ENCODE peak calls at places on chromosome 11, in six cellular contexts. One of them, this sample, is unnamed.
A peak's percentile ranks its signal among the peaks of the same experiment; 100 is the strongest.

GRCh38 chr11:111735262-111736116 is 30.7 kb downstream of the PPP2R1B start:
- DNase-seq in Calu3: no peak
- DNase-seq in mucosa of descending colon: peak; percentile 51
- DNase-seq in fibroblast of mammary gland: peak; percentile 100
- DNase-seq in epithelial cell of proximal tubule: peak; percentile 99
- DNase-seq in NCI-H524: no peak
- DNase-seq in this sample: peak; percentile 40

GRCh38 chr11:5666396-5666780 is 18.5 kb downstream of the TRIM5 start:
- DNase-seq in NCI-H524: no peak
- DNase-seq in epithelial cell of proximal tubule: no peak
- DNase-seq in fibroblast of mammary gland: no peak
- DNase-seq in Calu3: no peak
- DNase-seq in mucosa of descending colon: no peak
- DNase-seq in this sample: no peak

GRCh38 chr11:27385245-27385644 is 22.2 kb upstream of the CCDC34 start:
- DNase-seq in Calu3: no peak
- DNase-seq in epithelial cell of proximal tubule: peak; percentile 66
- DNase-seq in fibroblast of mammary gland: peak; percentile 85
- DNase-seq in NCI-H524: peak; percentile 91
- DNase-seq in mucosa of descending colon: no peak
- DNase-seq in this sample: no peak

GRCh38 chr11:56410801-56411200 is 1.7 kb upstream of the OR5AL1 start:
- DNase-seq in Calu3: no peak
- DNase-seq in NCI-H524: no peak
- DNase-seq in epithelial cell of proximal tubule: no peak
- DNase-seq in fibroblast of mammary gland: no peak
- DNase-seq in mucosa of descending colon: no peak
- DNase-seq in this sample: no peak

GRCh38 chr11:12808519-12808918 is 134.3 kb downstream of the TEAD1 start:
- DNase-seq in epithelial cell of proximal tubule: no peak
- DNase-seq in fibroblast of mammary gland: peak; percentile 60
- DNase-seq in NCI-H524: no peak
- DNase-seq in mucosa of descending colon: no peak
- DNase-seq in Calu3: no peak
- DNase-seq in this sample: no peak

GRCh38 chr11:12418019-12418611 is 40.7 kb downstream of the PARVA start:
- DNase-seq in mucosa of descending colon: no peak
- DNase-seq in NCI-H524: no peak
- DNase-seq in Calu3: no peak
- DNase-seq in fibroblast of mammary gland: peak; percentile 77
- DNase-seq in epithelial cell of proximal tubule: no peak
- DNase-seq in this sample: no peak

GRCh38 chr11:88569342-88569741 is 231.8 kb upstream of the CTSC start:
- DNase-seq in mucosa of descending colon: no peak
- DNase-seq in epithelial cell of proximal tubule: no peak
- DNase-seq in Calu3: no peak
- DNase-seq in fibroblast of mammary gland: no peak
- DNase-seq in NCI-H524: no peak
- DNase-seq in this sample: no peak

GRCh38 chr11:57460756-57461749 is 725 bp downstream of the RTN4RL2 start:
- DNase-seq in Calu3: no peak
- DNase-seq in fibroblast of mammary gland: no peak
- DNase-seq in mucosa of descending colon: no peak
- DNase-seq in NCI-H524: peak; percentile 46
- DNase-seq in epithelial cell of proximal tubule: no peak
- DNase-seq in this sample: no peak

GRCh38 chr11:131694526-131695424 is 324.4 kb downstream of the NTM start:
- DNase-seq in mucosa of descending colon: peak; percentile 85
- DNase-seq in Calu3: peak; percentile 45
- DNase-seq in epithelial cell of proximal tubule: no peak
- DNase-seq in fibroblast of mammary gland: peak; percentile 72
- DNase-seq in NCI-H524: peak; percentile 57
- DNase-seq in this sample: peak; percentile 78

GRCh38 chr11:65653229-65654225 is 9.2 kb downstream of the RELA start:
- DNase-seq in fibroblast of mammary gland: no peak
- DNase-seq in epithelial cell of proximal tubule: no peak
- DNase-seq in mucosa of descending colon: peak; percentile 64
- DNase-seq in NCI-H524: no peak
- DNase-seq in Calu3: no peak
- DNase-seq in this sample: peak; percentile 72

GRCh38 chr11:3022982-3023381 is 30.9 kb upstream of the NAP1L4 start:
- DNase-seq in fibroblast of mammary gland: peak; percentile 86
- DNase-seq in NCI-H524: no peak
- DNase-seq in epithelial cell of proximal tubule: no peak
- DNase-seq in mucosa of descending colon: no peak
- DNase-seq in Calu3: no peak
- DNase-seq in this sample: no peak

GRCh38 chr11:120285256-120285655 is 39.8 kb upstream of the TLCD5 start:
- DNase-seq in mucosa of descending colon: no peak
- DNase-seq in Calu3: no peak
- DNase-seq in epithelial cell of proximal tubule: no peak
- DNase-seq in NCI-H524: no peak
- DNase-seq in fibroblast of mammary gland: peak; percentile 47
- DNase-seq in this sample: no peak

GRCh38 chr11:12376259-12376971 is 956 bp upstream of the PARVA start:
- DNase-seq in epithelial cell of proximal tubule: peak; percentile 16
- DNase-seq in Calu3: no peak
- DNase-seq in NCI-H524: no peak
- DNase-seq in mucosa of descending colon: peak; percentile 39
- DNase-seq in fibroblast of mammary gland: peak; percentile 93
- DNase-seq in this sample: peak; percentile 24

GRCh38 chr11:23288001-23288783 is 427.9 kb upstream of the CCDC179 start:
- DNase-seq in Calu3: no peak
- DNase-seq in mucosa of descending colon: no peak
- DNase-seq in NCI-H524: no peak
- DNase-seq in fibroblast of mammary gland: peak; percentile 94
- DNase-seq in epithelial cell of proximal tubule: peak; percentile 9
- DNase-seq in this sample: no peak

GRCh38 chr11:105367129-105367528 is 227.6 kb upstream of the CARD18 start:
- DNase-seq in mucosa of descending colon: no peak
- DNase-seq in Calu3: no peak
- DNase-seq in fibroblast of mammary gland: peak; percentile 4
- DNase-seq in NCI-H524: no peak
- DNase-seq in epithelial cell of proximal tubule: no peak
- DNase-seq in this sample: no peak

GRCh38 chr11:100671471-100671870 is 15.6 kb upstream of the ARHGAP42 start:
- DNase-seq in NCI-H524: no peak
- DNase-seq in mucosa of descending colon: no peak
- DNase-seq in fibroblast of mammary gland: no peak
- DNase-seq in Calu3: no peak
- DNase-seq in epithelial cell of proximal tubule: no peak
- DNase-seq in this sample: no peak

GRCh38 chr11:66420671-66421476 is at the start of gene NPAS4:
- DNase-seq in mucosa of descending colon: no peak
- DNase-seq in fibroblast of mammary gland: no peak
- DNase-seq in NCI-H524: peak; percentile 62
- DNase-seq in epithelial cell of proximal tubule: no peak
- DNase-seq in Calu3: no peak
- DNase-seq in this sample: no peak

GRCh38 chr11:64229090-64229958 is 1.0 kb upstream of the DNAJC4 start:
- DNase-seq in mucosa of descending colon: peak; percentile 44
- DNase-seq in epithelial cell of proximal tubule: no peak
- DNase-seq in fibroblast of mammary gland: no peak
- DNase-seq in Calu3: no peak
- DNase-seq in NCI-H524: no peak
- DNase-seq in this sample: no peak

GRCh38 chr11:129489254-129489653 is 113.6 kb downstream of the BARX2 start:
- DNase-seq in Calu3: no peak
- DNase-seq in epithelial cell of proximal tubule: no peak
- DNase-seq in NCI-H524: no peak
- DNase-seq in mucosa of descending colon: no peak
- DNase-seq in fibroblast of mammary gland: no peak
- DNase-seq in this sample: no peak